ENCODE peak calls at places on chromosomes 7 and 10, in nine cellular contexts. B is caudate nucleus; F is keratinocyte; Q is neuronal stem cell; Z is prostate gland; A is upper lobe of right lung; Y is HL-60; I is CD4-positive, CD25-positive, alpha-beta regulatory T cell; K is naive thymus-derived CD4-positive, alpha-beta T cell. W is an unnamed sample.

GRCh38 chr7:826230-826905 is 5.9 kb upstream of the SUN1 start:
- DNase-seq in Z (no peak), Q (no peak), F (no peak), A (no peak), K (no peak), B (no peak), I (no peak), Y (no peak), W (no peak)

GRCh38 chr10:11856089-11856488 is 32.9 kb downstream of the PROSER2 start:
- DNase-seq in F (no peak), A (peak), Z (no peak), Y (no peak), Q (no peak), I (no peak), B (no peak), K (no peak), W (no peak)

GRCh38 chr10:6601224-6601805 is 21.2 kb upstream of the PRKCQ start:
- DNase-seq in Z (no peak), A (no peak), K (peak), F (no peak), B (no peak), I (no peak), Q (no peak), Y (no peak), W (no peak)

GRCh38 chr7:140638311-140638791 is 2.3 kb downstream of the DENND2A start:
- DNase-seq in B (no peak), A (no peak), K (no peak), I (no peak), F (no peak), Z (no peak), Q (no peak), Y (no peak), W (no peak)

GRCh38 chr10:72027498-72027897 is 60.9 kb downstream of the SPOCK2 start:
- DNase-seq in F (no peak), K (no peak), A (no peak), I (no peak), Z (no peak), Q (no peak), Y (no peak), B (no peak), W (no peak)

GRCh38 chr10:9547921-9548904 is 1469.5 kb upstream of the CELF2 start:
- DNase-seq in Q (no peak), F (no peak), A (no peak), B (no peak), K (no peak), I (no peak), Y (no peak), Z (no peak), W (no peak)

GRCh38 chr7:96979551-96980276 is 25.6 kb upstream of the DLX6 start:
- DNase-seq in I (no peak), Y (no peak), K (no peak), F (no peak), A (no peak), B (no peak), Z (no peak), Q (no peak), W (no peak)

GRCh38 chr7:85154282-85154937 is 32.4 kb downstream of the SEMA3D start:
- DNase-seq in I (no peak), Y (no peak), Z (no peak), B (no peak), F (no peak), Q (no peak), A (no peak), K (no peak), W (no peak)

GRCh38 chr7:55247466-55247865 is 117.7 kb upstream of the LANCL2 start:
- DNase-seq in I (no peak), Y (no peak), Q (no peak), A (no peak), B (no peak), F (no peak), Z (no peak), K (no peak), W (no peak)

GRCh38 chr7:24930856-24931255 is 49.1 kb downstream of the OSBPL3 start:
- DNase-seq in I (no peak), Z (no peak), F (no peak), Q (no peak), B (no peak), Y (no peak), A (no peak), K (no peak), W (no peak)
- H3K27ac ChIP-seq in I (no peak), Z (no peak), F (no peak), Q (no peak), B (no peak), Y (no peak), A (no peak), K (no peak), W (no peak)

DNA sequence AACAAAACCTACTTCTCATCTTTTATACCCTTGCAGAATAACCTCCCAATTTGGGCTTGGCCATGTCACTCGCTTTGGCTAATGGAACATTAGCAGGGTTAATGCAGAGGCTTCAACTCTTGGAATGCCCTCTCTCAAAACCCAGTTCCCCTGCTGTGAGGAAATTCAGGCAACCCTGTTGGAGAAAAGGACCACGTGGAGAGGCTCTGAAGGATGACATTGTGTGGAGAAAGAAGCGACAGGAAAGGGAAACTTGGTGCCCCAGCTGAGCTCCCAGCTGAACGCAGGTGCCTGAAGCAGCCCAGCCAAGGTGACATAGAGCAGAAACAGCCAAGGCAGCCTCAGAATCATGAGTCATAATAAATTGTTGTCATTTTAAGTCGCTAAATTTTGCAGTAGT is 214.2 kb upstream of the GHITM start:
- DNase-seq in F (no peak), K (no peak), A (no peak), I (no peak), Q (no peak), B (no peak), Z (no peak), Y (no peak), W (no peak)
- H3K27ac ChIP-seq in F (no peak), K (no peak), A (no peak), I (no peak), Q (no peak), B (no peak), Z (no peak), Y (no peak), W (no peak)

DNA sequence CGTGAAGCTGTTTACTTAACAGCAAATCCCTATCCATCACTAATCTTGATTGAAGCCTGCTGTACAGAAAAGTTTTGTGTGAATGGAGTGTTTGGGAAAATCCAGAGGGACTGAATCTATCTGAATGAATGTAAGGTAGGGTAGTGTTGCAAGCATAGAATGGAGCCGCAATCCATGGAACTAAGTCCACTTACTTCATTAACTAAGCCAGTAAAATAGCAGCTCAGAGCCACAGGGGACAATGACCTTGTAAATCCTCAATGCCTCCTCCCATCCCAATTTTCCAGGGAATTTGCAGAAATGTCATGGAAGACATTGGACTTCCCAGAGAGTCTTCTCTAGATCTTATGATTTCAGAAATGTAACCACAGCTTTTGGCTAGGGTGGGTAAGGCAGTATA is 15.2 kb downstream of the TBATA start:
- DNase-seq in I (no peak), Y (no peak), A (no peak), B (no peak), F (no peak), Z (no peak), K (no peak), Q (no peak), W (no peak)
- H3K27ac ChIP-seq in I (no peak), Y (no peak), A (no peak), B (no peak), F (no peak), Z (no peak), K (no peak), Q (no peak), W (no peak)

DNA sequence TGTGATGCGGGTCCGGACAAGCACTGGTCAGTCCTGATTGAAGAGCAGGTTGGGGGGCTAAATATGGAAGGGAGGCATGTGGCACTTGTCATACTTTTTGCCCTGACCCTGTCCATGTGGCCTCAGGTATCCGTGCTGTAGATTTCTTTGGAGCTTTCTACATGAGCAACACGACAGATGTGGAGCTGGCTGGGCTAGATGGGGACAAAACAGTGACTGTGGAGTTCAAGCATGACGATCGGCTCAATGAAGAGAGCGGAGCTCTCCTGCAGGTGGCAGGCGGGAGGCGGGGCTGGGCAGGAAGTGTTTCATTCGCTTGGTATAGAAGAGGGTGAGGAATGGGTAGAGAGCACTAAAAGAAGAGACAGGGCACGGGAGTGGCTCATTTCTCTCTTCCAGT is 13.0 kb upstream of the CHCHD1 start:
- DNase-seq in I (peak), K (peak), B (no peak), Z (no peak), A (no peak), Y (no peak), F (no peak), Q (no peak), W (no peak)
- H3K27ac ChIP-seq in I (peak), K (peak), B (no peak), Z (no peak), A (no peak), Y (no peak), F (no peak), Q (no peak), W (no peak)

GRCh38 chr10:88045116-88045515 is 181.7 kb downstream of the PTEN start:
- DNase-seq in B (no peak), I (no peak), A (no peak), Y (no peak), Q (no peak), K (no peak), F (no peak), Z (no peak), W (no peak)
- H3K27ac ChIP-seq in B (peak), I (no peak), A (peak), Y (peak), Q (no peak), K (no peak), F (no peak), Z (no peak), W (no peak)

DNA sequence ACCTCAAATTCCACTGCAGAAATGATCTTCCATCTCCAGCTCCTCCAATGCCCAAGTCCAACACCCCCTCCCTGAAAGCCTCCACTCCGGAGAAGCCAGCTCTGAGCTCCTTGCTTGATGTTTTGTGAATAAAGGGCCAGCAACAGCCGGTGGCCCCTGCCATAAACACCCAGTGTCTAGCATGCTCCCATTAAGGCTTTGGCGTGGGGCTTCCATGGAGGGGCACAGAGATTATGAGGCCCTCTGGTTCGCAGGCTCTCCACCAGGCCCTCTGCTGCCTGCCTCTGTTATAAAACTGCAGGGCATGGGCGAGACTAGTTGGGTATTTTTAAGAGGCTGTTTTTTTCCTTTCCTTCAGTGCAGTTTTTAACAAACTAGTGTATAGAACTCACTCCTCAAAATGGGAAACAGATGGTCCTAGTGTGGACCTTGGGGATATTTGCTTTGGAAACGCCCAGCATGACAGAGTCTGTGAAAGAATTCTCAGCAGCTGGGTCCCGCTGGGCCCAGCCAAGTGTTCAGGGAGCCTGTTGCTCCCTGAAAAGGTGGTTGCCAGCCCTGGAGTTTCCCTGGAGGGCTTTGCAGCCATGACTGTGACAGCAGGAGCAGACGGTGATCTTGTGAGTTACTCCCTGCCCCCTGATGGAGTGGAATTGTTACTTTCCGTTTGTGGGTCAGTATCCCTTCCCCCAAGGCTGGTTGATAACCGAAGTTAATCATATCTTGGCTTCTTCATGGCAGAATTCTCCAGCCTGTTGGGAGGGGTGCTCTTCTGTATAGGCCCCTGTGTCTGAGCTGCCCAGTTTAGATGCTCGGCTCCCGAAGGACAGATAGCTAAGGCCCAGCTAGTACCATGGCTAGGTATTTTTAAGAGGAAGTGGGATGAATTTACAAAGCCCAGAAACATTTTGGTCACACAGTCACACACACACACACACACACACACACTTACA is 278.7 kb upstream of the HABP2 start:
- DNase-seq in Z (no peak), I (no peak), Y (no peak), B (no peak), F (no peak), A (no peak), K (no peak), Q (no peak), W (no peak)
- H3K27ac ChIP-seq in Z (no peak), I (no peak), Y (no peak), B (peak), F (no peak), A (peak), K (no peak), Q (no peak), W (no peak)

GRCh38 chr10:66931949-66932343 is 6.1 kb downstream of the LRRTM3 start:
- DNase-seq in Z (no peak), Y (no peak), Q (no peak), A (no peak), B (no peak), I (no peak), K (no peak), F (no peak), W (no peak)
- H3K27ac ChIP-seq in Z (no peak), Y (no peak), Q (no peak), A (no peak), B (peak), I (no peak), K (no peak), F (no peak), W (no peak)

W was measured in epithelial cell of prostate.